ENCODE peak calls at places on chromosome 9, in four cellular contexts. V is NCI-H748 treated with DMSO at 0.1 percent for 48 hours, Y is GM23248, L is right cardiac atrium. C is an unnamed sample.

GRCh38 chr9:110426052-110426709 is 88.5 kb upstream of the TXNDC8 start:
- DNase-seq in V (no peak), L (no peak), Y (peak), C (no peak)

GRCh38 chr9:129597355-129598088 is 23.4 kb downstream of the C9orf50 start:
- DNase-seq in V (no peak), Y (peak), L (peak), C (peak)

GRCh38 chr9:130995399-130995941 is 13.5 kb upstream of the LAMC3 start:
- DNase-seq in L (no peak), Y (peak), V (no peak), C (peak)

GRCh38 chr9:32394381-32395049 is 10.1 kb downstream of the ACO1 start:
- DNase-seq in Y (no peak), V (no peak), L (no peak), C (no peak)

GRCh38 chr9:13728917-13729811 is 449.7 kb upstream of the MPDZ start:
- DNase-seq in Y (peak), L (no peak), V (no peak), C (peak)

GRCh38 chr9:130728721-130729120 is 35.1 kb downstream of the EXOSC2 start:
- DNase-seq in V (no peak), Y (peak), L (no peak), C (peak)

GRCh38 chr9:126147186-126147585 is 179.4 kb upstream of the MVB12B start:
- DNase-seq in Y (no peak), L (no peak), V (no peak), C (no peak)

GRCh38 chr9:115234094-115234493 is 116.1 kb upstream of the TNC start:
- DNase-seq in L (no peak), Y (peak), V (no peak), C (peak)

GRCh38 chr9:114475412-114476136 is 29.7 kb downstream of the WHRN start:
- DNase-seq in Y (no peak), L (no peak), V (no peak), C (no peak)

GRCh38 chr9:98806394-98807069 is 938 bp upstream of the GALNT12 start:
- DNase-seq in L (no peak), V (no peak), Y (peak), C (peak)

GRCh38 chr9:120528327-120528726 is 51.6 kb downstream of the CDK5RAP2 start:
- DNase-seq in Y (no peak), L (no peak), V (no peak), C (no peak)

GRCh38 chr9:35026671-35027070 is 37.1 kb downstream of the DNAJB5 start:
- DNase-seq in V (no peak), L (no peak), Y (no peak), C (no peak)

GRCh38 chr9:78618735-78619134 is 321.8 kb downstream of the PSAT1 start:
- DNase-seq in L (no peak), V (no peak), Y (no peak), C (no peak)

GRCh38 chr9:23567756-23568155 is 258.3 kb downstream of the ELAVL2 start:
- DNase-seq in V (no peak), Y (no peak), L (no peak), C (no peak)

GRCh38 chr9:35759795-35760194 is 5.7 kb upstream of the MSMP start:
- DNase-seq in L (no peak), Y (no peak), V (no peak), C (no peak)

GRCh38 chr9:136437430-136437829 is 2.2 kb downstream of the INPP5E start:
- DNase-seq in L (no peak), V (no peak), Y (peak), C (peak)

GRCh38 chr9:20623748-20624124 is 1.4 kb upstream of the MLLT3 start:
- DNase-seq in Y (no peak), L (no peak), V (no peak), C (no peak)

GRCh38 chr9:23790341-23791260 is 35.4 kb downstream of the ELAVL2 start:
- DNase-seq in V (no peak), L (no peak), Y (no peak), C (peak)

GRCh38 chr9:98572054-98572627 is 136.6 kb downstream of the GABBR2 start:
- DNase-seq in L (no peak), Y (peak), V (no peak), C (peak)

GRCh38 chr9:4665357-4665756 is 923 bp downstream of the SPATA6L start:
- DNase-seq in L (no peak), V (peak), Y (peak), C (no peak)

GRCh38 chr9:137801023-137801319 is 76.6 kb upstream of the CACNA1B start:
- DNase-seq in Y (no peak), V (no peak), L (no peak), C (no peak)

GRCh38 chr9:90385126-90385525 is 257.5 kb downstream of the DIRAS2 start:
- DNase-seq in Y (no peak), L (no peak), V (no peak), C (no peak)

GRCh38 chr9:34124923-34125322 is 1.6 kb downstream of the DCAF12 start:
- DNase-seq in V (no peak), Y (peak), L (no peak), C (peak)

GRCh38 chr9:95477885-95478790 is 38.6 kb downstream of the PTCH1 start:
- DNase-seq in L (no peak), Y (no peak), V (no peak), C (no peak)

GRCh38 chr9:99354104-99354503 is 132.0 kb downstream of the SEC61B start:
- DNase-seq in Y (peak), V (no peak), L (no peak), C (no peak)

GRCh38 chr9:135536166-135536565 is 9.8 kb upstream of the OBP2A start:
- DNase-seq in Y (peak), V (no peak), L (no peak), C (peak)

GRCh38 chr9:72586388-72587160 is 65.2 kb downstream of the TMC1 start:
- DNase-seq in Y (peak), L (no peak), V (no peak), C (peak)

GRCh38 chr9:99971410-99971809 is 65.0 kb downstream of the STX17 start:
- DNase-seq in Y (no peak), V (no peak), L (no peak), C (no peak)

GRCh38 chr9:73344060-73344459 is 192.4 kb downstream of the ANXA1 start:
- DNase-seq in V (peak), Y (no peak), L (no peak), C (no peak)

GRCh38 chr9:75539558-75539957 is 350.9 kb upstream of the PCSK5 start:
- DNase-seq in V (no peak), Y (no peak), L (no peak), C (no peak)

GRCh38 chr9:14769235-14769580 is 46.7 kb upstream of the CER1 start:
- DNase-seq in Y (peak), L (no peak), V (peak), C (no peak)

GRCh38 chr9:92645041-92645440 is 24.9 kb downstream of the IPPK start:
- DNase-seq in L (no peak), Y (no peak), V (no peak), C (no peak)

GRCh38 chr9:22446589-22446949 is at the start of gene DMRTA1:
- DNase-seq in V (peak), Y (peak), L (peak), C (peak)

GRCh38 chr9:534886-535285 is 306.6 kb upstream of the DMRT1 start:
- DNase-seq in V (no peak), L (peak), Y (no peak), C (no peak)

GRCh38 chr9:125325821-125326220 is 64.2 kb downstream of the GAPVD1 start:
- DNase-seq in L (no peak), Y (peak), V (no peak), C (peak)

GRCh38 chr9:135032868-135033460 is 54.5 kb upstream of the OLFM1 start:
- DNase-seq in Y (no peak), L (peak), V (no peak), C (peak)

C was measured in osteoblast.